ENCODE peak calls at places on chromosomes 5 and 9, in five cellular contexts. R is astrocyte of the cerebellum; Z is foreskin fibroblast; J is heart left ventricle; I is CD8-positive, alpha-beta T cell. A is an unnamed sample.

GRCh38 chr9:120612218-120612617 is 32.3 kb upstream of the CDK5RAP2 start:
- DNase-seq in R (no peak), Z (no peak), J (no peak), I (no peak), A (no peak)

GRCh38 chr5:148740966-148741742 is 85.3 kb upstream of the ADRB2 start:
- DNase-seq in R (peak; percentile 68), Z (peak; percentile 75), J (no peak), I (no peak), A (no peak)

GRCh38 chr5:122362361-122362760 is 50.3 kb downstream of the SNCAIP start:
- DNase-seq in R (no peak), Z (no peak), J (no peak), I (no peak), A (no peak)

GRCh38 chr5:127957183-127957582 is 126.4 kb upstream of the SLC12A2 start:
- DNase-seq in R (peak; percentile 27), Z (peak; percentile 45), J (no peak), I (no peak), A (no peak)

GRCh38 chr9:34276772-34277171 is 52.3 kb downstream of the KIF24 start:
- DNase-seq in R (no peak), Z (no peak), J (no peak), I (no peak), A (no peak)

GRCh38 chr9:113516840-113517577 is 53.5 kb downstream of the RGS3 start:
- DNase-seq in R (no peak), Z (no peak), J (no peak), I (peak; percentile 83), A (no peak)

GRCh38 chr9:35574578-35575104 is 30.4 kb upstream of the TESK1 start:
- DNase-seq in R (no peak), Z (no peak), J (no peak), I (no peak), A (no peak)

GRCh38 chr5:40689442-40689841 is 9.7 kb downstream of the PTGER4 start:
- DNase-seq in R (peak; percentile 97), Z (peak; percentile 94), J (no peak), I (no peak), A (peak; percentile 79)

GRCh38 chr9:79360387-79361347 is 211.1 kb upstream of the TLE4 start:
- DNase-seq in R (peak; percentile 26), Z (no peak), J (no peak), I (no peak), A (no peak)

GRCh38 chr5:133407277-133407632 is 205.1 kb downstream of the FSTL4 start:
- DNase-seq in R (no peak), Z (no peak), J (no peak), I (no peak), A (no peak)

GRCh38 chr5:31066655-31067328 is 126.7 kb upstream of the CDH6 start:
- DNase-seq in R (peak; percentile 35), Z (no peak), J (no peak), I (no peak), A (peak; percentile 27)

GRCh38 chr5:36060516-36060885 is 6.2 kb downstream of the UGT3A2 start:
- DNase-seq in R (no peak), Z (peak; percentile 14), J (no peak), I (no peak), A (no peak)

GRCh38 chr5:144742376-144742775 is 571.7 kb downstream of the KCTD16 start:
- DNase-seq in R (no peak), Z (no peak), J (no peak), I (no peak), A (no peak)

GRCh38 chr9:120284796-120285195 is 295.2 kb downstream of the CDK5RAP2 start:
- DNase-seq in R (no peak), Z (no peak), J (no peak), I (no peak), A (peak; percentile 94)

GRCh38 chr5:179131886-179132585 is 71.9 kb downstream of the ZNF354C start:
- DNase-seq in R (no peak), Z (no peak), J (no peak), I (no peak), A (no peak)

GRCh38 chr5:158069838-158070237 is 210.9 kb upstream of the CLINT1 start:
- DNase-seq in R (no peak), Z (no peak), J (no peak), I (no peak), A (no peak)

GRCh38 chr5:141683596-141684161 is 1.6 kb upstream of the ARAP3 start:
- DNase-seq in R (no peak), Z (no peak), J (no peak), I (no peak), A (no peak)

GRCh38 chr5:80711938-80712337 is 57.2 kb upstream of the DHFR start:
- DNase-seq in R (peak; percentile 13), Z (peak; percentile 6), J (no peak), I (no peak), A (no peak)

GRCh38 chr5:127813633-127814171 is 110.5 kb downstream of the CCDC192 start:
- DNase-seq in R (peak; percentile 59), Z (peak; percentile 74), J (no peak), I (no peak), A (peak; percentile 6)

GRCh38 chr9:99112750-99113417 is 8.0 kb downstream of the TGFBR1 start:
- DNase-seq in R (no peak), Z (no peak), J (no peak), I (no peak), A (no peak)

GRCh38 chr9:135126480-135127187 is 39.2 kb downstream of the OLFM1 start:
- DNase-seq in R (no peak), Z (peak; percentile 17), J (no peak), I (no peak), A (no peak)

GRCh38 chr5:171562822-171563221 is 143.4 kb downstream of the FGF18 start:
- DNase-seq in R (no peak), Z (no peak), J (no peak), I (no peak), A (no peak)

GRCh38 chr9:34417734-34418133 is 40.6 kb downstream of the FAM219A start:
- DNase-seq in R (no peak), Z (no peak), J (no peak), I (no peak), A (no peak)

DNA sequence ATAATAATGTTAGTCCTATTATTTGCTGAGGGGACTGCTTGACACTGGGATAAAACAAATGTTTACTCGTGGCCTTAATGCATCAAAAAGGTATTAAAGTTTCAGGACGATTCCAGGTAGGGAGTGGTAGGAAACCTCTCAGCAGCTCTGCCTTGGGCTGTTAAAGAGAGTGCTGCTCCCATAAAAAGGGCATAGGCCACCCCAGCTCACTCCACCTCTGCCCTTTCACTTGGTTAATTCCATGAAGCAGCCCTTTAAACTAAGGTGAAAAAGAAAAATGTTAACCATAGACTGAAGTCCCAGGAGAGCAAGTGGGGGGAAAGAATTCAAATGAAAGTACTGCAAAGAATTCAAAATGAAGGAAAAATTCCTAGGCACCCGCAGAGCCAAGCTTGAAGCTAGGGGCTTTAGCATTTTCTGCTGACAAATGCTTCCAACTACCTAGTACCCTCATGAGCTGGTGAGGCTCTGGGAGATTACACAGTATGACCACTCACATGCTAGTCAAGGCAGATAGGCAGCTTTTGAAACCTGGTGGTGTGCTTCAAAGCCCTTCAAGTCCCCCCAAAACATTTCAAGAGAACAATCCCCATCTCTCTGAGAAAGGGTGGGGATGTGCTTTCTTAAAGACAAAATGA is 8.5 kb downstream of the KLF9 start:
- DNase-seq in R (no peak), Z (no peak), J (no peak), I (peak; percentile 29), A (no peak)
- H3K4me3 ChIP-seq in R (no peak overlapping the region), Z (no peak overlapping the region), J (peak overlapping the region; percentile 35), I (no peak overlapping the region), A (peak overlapping the region; percentile 4)

DNA sequence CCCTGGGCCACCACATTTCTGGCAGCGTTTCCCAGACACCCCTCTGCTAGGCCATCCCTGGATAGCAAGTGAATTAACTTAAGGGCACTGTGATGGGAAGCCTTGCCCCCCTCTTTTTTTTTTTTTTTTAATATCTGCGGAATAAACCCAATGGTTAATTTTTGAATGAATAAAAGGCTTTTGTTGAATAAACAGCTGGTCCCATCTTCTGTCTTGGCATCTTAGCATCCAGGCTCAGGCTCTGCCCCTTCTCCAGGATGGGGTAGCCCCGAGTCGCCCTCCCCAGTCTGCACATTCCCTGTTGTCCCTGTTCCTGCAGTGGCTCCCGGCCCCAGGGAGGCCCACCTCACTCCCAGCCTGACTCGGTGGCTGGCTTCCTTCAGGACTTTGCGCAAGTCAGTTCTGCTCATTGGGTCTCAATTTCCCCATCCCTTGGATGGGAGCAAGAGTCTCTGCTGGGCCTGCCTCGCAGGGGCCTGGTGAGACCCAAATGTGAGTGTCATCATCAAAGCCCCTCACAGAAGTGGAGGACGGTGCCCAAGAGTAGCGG is 29.0 kb upstream of the HMCN2 start:
- DNase-seq in R (no peak), Z (no peak), J (no peak), I (no peak), A (no peak)
- TF ChIP-seq CTCF in R (no peak), Z (no peak), J (peak; percentile 29), I (no peak), A (no peak)

GRCh38 chr9:115373710-115374045 is 255.7 kb upstream of the TNC start:
- DNase-seq in R (no peak), Z (no peak), J (no peak), I (no peak), A (no peak)
- H3K4me3 ChIP-seq in R (no peak overlapping the region), Z (no peak overlapping the region), J (no peak overlapping the region), I (no peak overlapping the region), A (no peak overlapping the region)

GRCh38 chr9:4228142-4228541 is 71.7 kb downstream of the GLIS3 start:
- DNase-seq in R (no peak), Z (no peak), J (no peak), I (no peak), A (no peak)

GRCh38 chr9:4223434-4223833 is 76.4 kb downstream of the GLIS3 start:
- DNase-seq in R (no peak), Z (no peak), J (no peak), I (no peak), A (no peak)

GRCh38 chr9:4224181-4224580 is 75.7 kb downstream of the GLIS3 start:
- DNase-seq in R (no peak), Z (no peak), J (no peak), I (no peak), A (no peak)

GRCh38 chr9:4226331-4227250 is 73.3 kb downstream of the GLIS3 start:
- DNase-seq in R (no peak), Z (no peak), J (no peak), I (no peak), A (no peak)

DNA sequence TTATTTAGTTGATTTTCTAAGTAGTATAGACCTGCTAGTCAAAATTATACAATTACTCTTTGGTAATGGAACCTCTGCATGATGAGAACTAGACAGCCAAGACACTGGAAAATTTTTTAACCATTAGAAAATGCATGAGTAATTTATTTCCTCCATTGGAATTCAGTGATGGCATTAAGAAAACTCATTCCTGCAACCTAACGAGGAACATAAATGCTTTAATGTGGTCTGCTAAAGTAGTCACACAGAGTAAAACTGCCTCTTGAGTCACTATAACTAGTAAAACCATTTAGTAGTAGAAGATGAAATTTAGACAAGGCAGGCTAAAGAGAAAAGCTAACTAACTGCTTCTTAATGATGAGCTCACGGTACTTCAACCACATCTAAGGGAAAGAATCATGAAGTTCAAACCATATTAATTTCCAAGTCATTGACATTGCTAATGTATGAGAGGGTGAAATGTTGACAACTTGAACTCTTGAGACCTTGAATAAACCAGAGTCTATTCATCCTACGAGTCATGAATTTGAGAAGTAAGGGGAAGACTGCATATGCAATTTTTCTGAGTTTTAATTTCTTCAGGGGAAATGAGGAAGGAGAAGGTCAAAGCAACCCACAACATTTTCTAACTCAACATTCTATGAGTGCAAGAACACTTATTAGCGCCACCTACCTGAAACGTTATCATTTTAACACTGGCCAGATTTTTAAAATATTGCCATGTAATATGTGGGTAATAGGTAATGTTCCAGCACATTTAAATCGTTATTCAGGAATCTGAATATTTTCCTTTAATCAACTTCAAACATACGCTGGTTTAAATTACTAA is 74.4 kb downstream of the GLIS3 start:
- DNase-seq in R (peak; percentile 87), Z (peak; percentile 80), J (no peak), I (no peak), A (peak; percentile 88)
- TF ChIP-seq CTCF in R (peak; percentile 21), Z (peak; percentile 15), J (no peak), I (no peak), A (peak; percentile 43)